ENCODE peak calls at places on chromosome 6, in seven cellular contexts. I is brain microvascular endothelial cell, B is aorta, C is IMR-90, R is sigmoid colon, Y is PC-3, O is GM23248. K is an unnamed sample.

GRCh38 chr6:5335020-5335419 is 73.7 kb downstream of the FARS2 start:
- DNase-seq in C (no peak), Y (no peak), R (no peak), O (no peak), I (no peak), B (no peak), K (no peak)

GRCh38 chr6:3850451-3851203 is 1.5 kb downstream of the FAM50B start:
- DNase-seq in R (no peak), Y (no peak), C (no peak), I (no peak), B (no peak), O (no peak), K (no peak)

GRCh38 chr6:1003394-1004160 is 308.3 kb upstream of the FOXQ1 start:
- DNase-seq in R (no peak), I (no peak), C (no peak), Y (no peak), O (no peak), B (no peak), K (peak; percentile 77)

GRCh38 chr6:24831771-24832718 is 33.3 kb upstream of the ARMH2 start:
- DNase-seq in R (no peak), C (peak; percentile 40), Y (no peak), O (peak; percentile 74), I (peak; percentile 20), B (no peak), K (no peak)

GRCh38 chr6:66772785-66773184 is 1065.8 kb upstream of the EYS start:
- DNase-seq in R (no peak), O (no peak), Y (no peak), C (no peak), B (no peak), I (peak; percentile 4), K (no peak)

GRCh38 chr6:159760602-159761057 is 1.2 kb upstream of the ACAT2 start:
- DNase-seq in I (peak; percentile 49), B (no peak), C (peak; percentile 64), O (peak; percentile 53), R (no peak), Y (peak; percentile 37), K (no peak)

GRCh38 chr6:4319992-4320683 is 184.8 kb upstream of the ECI2 start:
- DNase-seq in C (peak; percentile 65), R (no peak), Y (peak; percentile 83), I (peak; percentile 53), O (peak; percentile 68), B (no peak), K (no peak)

GRCh38 chr6:82182756-82183155 is 64.8 kb downstream of the IBTK start:
- DNase-seq in O (peak; percentile 77), R (no peak), B (no peak), I (peak; percentile 80), C (peak; percentile 70), Y (no peak), K (no peak)

GRCh38 chr6:137827977-137828815 is 38.9 kb upstream of the TNFAIP3 start:
- DNase-seq in R (no peak), B (no peak), O (no peak), Y (no peak), C (no peak), I (no peak), K (no peak)

GRCh38 chr6:132960720-132961119 is 146.4 kb downstream of the RPS12 start:
- DNase-seq in R (no peak), B (no peak), Y (peak; percentile 92), O (no peak), C (no peak), I (no peak), K (no peak)

GRCh38 chr6:168676552-168677317 is 235.8 kb downstream of the SMOC2 start:
- DNase-seq in I (no peak), Y (no peak), B (no peak), R (no peak), O (no peak), C (no peak), K (no peak)

GRCh38 chr6:122778961-122779671 is 400 bp upstream of the FABP7 start:
- DNase-seq in R (no peak), I (no peak), C (no peak), Y (no peak), O (no peak), B (no peak), K (no peak)

GRCh38 chr6:155738602-155739001 is 283.0 kb upstream of the NOX3 start:
- DNase-seq in I (no peak), B (no peak), R (no peak), Y (no peak), C (no peak), O (no peak), K (no peak)

GRCh38 chr6:22043284-22043962 is 253.4 kb downstream of the PRL start:
- DNase-seq in C (peak; percentile 31), B (no peak), I (no peak), Y (no peak), O (peak; percentile 22), R (no peak), K (peak; percentile 89)

GRCh38 chr6:74534485-74535211 is 671.2 kb downstream of the COL12A1 start:
- DNase-seq in I (peak; percentile 71), R (no peak), C (peak; percentile 86), B (no peak), Y (peak; percentile 59), O (peak; percentile 55), K (no peak)

GRCh38 chr6:151524059-151524458 is 30.2 kb downstream of the CCDC170 start:
- DNase-seq in C (no peak), B (no peak), Y (no peak), O (no peak), R (no peak), I (no peak), K (no peak)

GRCh38 chr6:85452441-85452881 is 2.6 kb downstream of the NT5E start:
- DNase-seq in C (peak; percentile 93), R (no peak), O (peak; percentile 68), Y (no peak), B (no peak), I (peak; percentile 46), K (no peak)

GRCh38 chr6:85450578-85450884 is 648 bp downstream of the NT5E start:
- DNase-seq in O (no peak), R (no peak), Y (no peak), I (no peak), B (no peak), C (no peak), K (no peak)

GRCh38 chr6:85451586-85452306 is 1.9 kb downstream of the NT5E start:
- DNase-seq in I (no peak), O (no peak), Y (no peak), R (no peak), B (no peak), C (no peak), K (no peak)

GRCh38 chr6:85449818-85450577 is at the start of gene NT5E:
- DNase-seq in I (peak; percentile 63), R (peak; percentile 87), C (peak; percentile 69), O (peak; percentile 90), B (peak; percentile 97), Y (peak; percentile 65), K (no peak)

GRCh38 chr6:85449388-85449817 is 480 bp upstream of the NT5E start:
- DNase-seq in O (peak; percentile 86), B (peak; percentile 75), C (peak; percentile 85), I (peak; percentile 85), Y (no peak), R (peak; percentile 75), K (no peak)
- H3K27me3 ChIP-seq in O (no peaks in the 10 kb centered on the region), B (no peaks in the 10 kb centered on the region), C (no peaks in the 10 kb centered on the region), I (no peaks in the 10 kb centered on the region), Y (no peaks in the 10 kb centered on the region), R (no peaks in the 10 kb centered on the region), K (no peaks in the 10 kb centered on the region)

GRCh38 chr6:32127717-32128592 is at the start of gene ATF6B:
- DNase-seq in O (peak; percentile 100), I (peak; percentile 100), C (peak; percentile 100), B (peak; percentile 98), Y (peak; percentile 98), R (peak; percentile 100), K (peak; percentile 100)

GRCh38 chr6:32127409-32127716 is 683 bp downstream of the ATF6B start:
- DNase-seq in B (no peak), R (no peak), C (no peak), I (no peak), Y (no peak), O (no peak), K (no peak)

GRCh38 chr6:32128751-32129296 is 778 bp upstream of the ATF6B start:
- DNase-seq in O (no peak), Y (no peak), C (no peak), R (no peak), I (no peak), B (no peak), K (no peak)

GRCh38 chr6:32131439-32131948 is 1.4 kb upstream of the FKBPL start:
- DNase-seq in Y (no peak), I (no peak), R (peak; percentile 28), B (peak; percentile 21), O (no peak), C (no peak), K (no peak)

GRCh38 chr6:32129297-32130088 is 595 bp downstream of the FKBPL start:
- DNase-seq in O (peak; percentile 49), R (peak; percentile 67), Y (peak; percentile 22), B (no peak), I (no peak), C (no peak), K (no peak)
- H3K27me3 ChIP-seq in O (no peaks in the 10 kb centered on the region), R (no peaks in the 10 kb centered on the region), Y (no peaks in the 10 kb centered on the region), B (no peaks in the 10 kb centered on the region), I (no peaks in the 10 kb centered on the region), C (no peaks in the 10 kb centered on the region), K (no peaks in the 10 kb centered on the region)

GRCh38 chr6:84848960-84849359 is 84.6 kb upstream of the TBX18 start:
- DNase-seq in R (no peak), I (no peak), C (no peak), O (no peak), Y (no peak), B (no peak), K (no peak)
- H3K27me3 ChIP-seq in R (no peaks in the 10 kb centered on the region), I (no peaks in the 10 kb centered on the region), C (no peaks in the 10 kb centered on the region), O (no peaks in the 10 kb centered on the region), Y (peaks cover 26% of the 10 kb centered on the region), B (no peaks in the 10 kb centered on the region), K (no peaks in the 10 kb centered on the region)

GRCh38 chr6:30397697-30398096 is 52.7 kb downstream of the RPP21 start:
- DNase-seq in C (no peak), Y (no peak), O (no peak), I (no peak), R (no peak), B (no peak), K (no peak)

GRCh38 chr6:30391240-30391639 is 46.3 kb downstream of the RPP21 start:
- DNase-seq in O (no peak), B (no peak), C (no peak), I (no peak), R (no peak), Y (no peak), K (no peak)

GRCh38 chr6:30399390-30400058 is 54.6 kb downstream of the RPP21 start:
- DNase-seq in Y (peak; percentile 81), O (peak; percentile 61), B (no peak), I (no peak), R (no peak), C (peak; percentile 25), K (no peak)

GRCh38 chr6:30396833-30397479 is 52.0 kb downstream of the RPP21 start:
- DNase-seq in O (peak; percentile 85), C (peak; percentile 47), I (peak; percentile 58), R (peak; percentile 86), B (peak; percentile 96), Y (peak; percentile 83), K (peak; percentile 94)

GRCh38 chr6:30394139-30394538 is 49.2 kb downstream of the RPP21 start:
- DNase-seq in R (no peak), B (no peak), O (no peak), Y (peak; percentile 11), C (no peak), I (no peak), K (no peak)
- H3K27me3 ChIP-seq in R (no peaks in the 10 kb centered on the region), B (no peaks in the 10 kb centered on the region), O (peaks cover 54% of the 10 kb centered on the region), Y (peaks cover 55% of the 10 kb centered on the region), C (peaks cover 26% of the 10 kb centered on the region), I (peaks cover 32% of the 10 kb centered on the region), K (no peaks in the 10 kb centered on the region)

GRCh38 chr6:55836481-55836880 is 38.9 kb downstream of the BMP5 start:
- DNase-seq in Y (no peak), I (no peak), R (no peak), O (no peak), C (no peak), B (no peak), K (no peak)
- H3K27me3 ChIP-seq in Y (no peaks in the 10 kb centered on the region), I (no peaks in the 10 kb centered on the region), R (no peaks in the 10 kb centered on the region), O (peaks cover 28% of the 10 kb centered on the region), C (no peaks in the 10 kb centered on the region), B (no peaks in the 10 kb centered on the region), K (no peaks in the 10 kb centered on the region)